ENCODE peak calls at places on chromosomes 13 and 19, in seven cellular contexts. N is stomach, D is ovary, A is body of pancreas, Z is uterus, T is suprapubic skin, R is HCT116. L is an unnamed sample.
A peak's percentile ranks its signal among the peaks of the same experiment; 100 is the strongest.

GRCh38 chr19:19427302-19427701 is 21.8 kb downstream of the GATAD2A start:
- DNase-seq in N (no peak), D (no peak), A (no peak), Z (no peak), T (no peak), R (no peak), L (no peak)

GRCh38 chr13:31538067-31539042 is 201.0 kb upstream of the RXFP2 start:
- DNase-seq in N (peak; percentile 29), D (no peak), A (no peak), Z (no peak), T (no peak), R (peak; percentile 8), L (no peak)

GRCh38 chr19:22935151-22935550 is 67.8 kb downstream of the ZNF728 start:
- DNase-seq in N (no peak), D (no peak), A (no peak), Z (no peak), T (no peak), R (no peak), L (no peak)

GRCh38 chr13:64273780-64274179 is 2858.1 kb upstream of the PCDH20 start:
- DNase-seq in N (no peak), D (no peak), A (no peak), Z (no peak), T (no peak), R (no peak), L (no peak)

GRCh38 chr13:114153485-114154080 is 21.2 kb upstream of the RASA3 start:
- DNase-seq in N (no peak), D (no peak), A (no peak), Z (no peak), T (no peak), R (no peak), L (no peak)

GRCh38 chr19:56821209-56821608 is 19.3 kb downstream of the PEG3 start:
- DNase-seq in N (no peak), D (no peak), A (no peak), Z (no peak), T (no peak), R (no peak), L (no peak)

GRCh38 chr13:66748712-66749111 is 481.4 kb downstream of the PCDH9 start:
- DNase-seq in N (no peak), D (no peak), A (no peak), Z (no peak), T (no peak), R (no peak), L (no peak)

GRCh38 chr13:91722267-91722884 is 324.0 kb downstream of the GPC5 start:
- DNase-seq in N (no peak), D (no peak), A (no peak), Z (no peak), T (no peak), R (no peak), L (no peak)

GRCh38 chr13:44879452-44880058 is 109.7 kb downstream of the NUFIP1 start:
- DNase-seq in N (no peak), D (no peak), A (peak; percentile 52), Z (no peak), T (no peak), R (peak; percentile 40), L (no peak)

GRCh38 chr13:37648604-37649003 is 50.0 kb upstream of the POSTN start:
- DNase-seq in N (no peak), D (no peak), A (no peak), Z (no peak), T (no peak), R (no peak), L (no peak)

GRCh38 chr13:30832845-30833332 is 73.2 kb upstream of the MEDAG start:
- DNase-seq in N (peak; percentile 88), D (peak; percentile 48), A (peak; percentile 86), Z (peak; percentile 31), T (peak; percentile 77), R (peak; percentile 95), L (peak; percentile 97)

GRCh38 chr19:49696115-49696514 is 5.2 kb downstream of the CPT1C start:
- DNase-seq in N (no peak), D (no peak), A (no peak), Z (no peak), T (no peak), R (no peak), L (no peak)

GRCh38 chr13:23427342-23428182 is 5.9 kb downstream of the SACS start:
- DNase-seq in N (peak; percentile 43), D (peak; percentile 32), A (peak; percentile 54), Z (peak; percentile 74), T (no peak), R (no peak), L (no peak)

DNA sequence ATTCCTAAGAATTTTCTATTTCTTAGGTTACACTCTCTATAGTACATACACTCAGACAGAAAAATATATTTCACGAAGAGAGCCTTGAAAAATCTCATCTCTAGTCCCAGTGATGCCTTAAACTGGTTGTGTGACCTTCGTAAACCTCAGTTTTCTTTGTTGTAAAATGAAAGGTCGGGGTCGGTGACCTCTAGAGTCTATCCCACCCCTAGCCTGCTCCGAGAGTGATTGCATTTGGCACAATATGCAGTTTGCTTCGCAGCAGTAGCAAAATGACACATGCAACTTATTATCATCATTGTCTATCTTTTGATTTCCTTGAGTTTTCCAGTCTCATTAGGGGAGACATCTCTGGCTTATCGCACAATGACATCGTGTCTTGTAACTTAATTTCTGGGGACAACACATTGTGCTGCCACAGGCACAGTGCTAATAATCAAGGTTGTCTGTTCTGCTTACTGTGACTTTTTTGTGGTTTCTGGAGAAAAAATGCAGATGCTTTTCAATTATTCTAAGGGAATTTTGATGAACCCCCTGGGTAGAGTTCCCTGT is 115.0 kb downstream of the GGACT start:
- DNase-seq in N (no peak), D (no peak), A (no peak), Z (no peak), T (no peak), R (no peak), L (no peak)
- TF ChIP-seq POLR2A in N (no peak), D (no peak), A (no peak), Z (no peak), T (no peak), R (no peak), L (no peak)

GRCh38 chr19:39405261-39405912 is 1.3 kb upstream of the ZFP36 start:
- DNase-seq in N (no peak), D (peak; percentile 62), A (no peak), Z (no peak), T (no peak), R (no peak), L (no peak)
- H3K4me1 ChIP-seq in N (peaks cover 55% of the 10 kb centered on the region), D (peaks cover 3% of the 10 kb centered on the region), A (peaks cover 51% of the 10 kb centered on the region), Z (peaks cover 12% of the 10 kb centered on the region), T (peaks cover 63% of the 10 kb centered on the region), R (peaks cover 88% of the 10 kb centered on the region), L (peaks cover 49% of the 10 kb centered on the region)

DNA sequence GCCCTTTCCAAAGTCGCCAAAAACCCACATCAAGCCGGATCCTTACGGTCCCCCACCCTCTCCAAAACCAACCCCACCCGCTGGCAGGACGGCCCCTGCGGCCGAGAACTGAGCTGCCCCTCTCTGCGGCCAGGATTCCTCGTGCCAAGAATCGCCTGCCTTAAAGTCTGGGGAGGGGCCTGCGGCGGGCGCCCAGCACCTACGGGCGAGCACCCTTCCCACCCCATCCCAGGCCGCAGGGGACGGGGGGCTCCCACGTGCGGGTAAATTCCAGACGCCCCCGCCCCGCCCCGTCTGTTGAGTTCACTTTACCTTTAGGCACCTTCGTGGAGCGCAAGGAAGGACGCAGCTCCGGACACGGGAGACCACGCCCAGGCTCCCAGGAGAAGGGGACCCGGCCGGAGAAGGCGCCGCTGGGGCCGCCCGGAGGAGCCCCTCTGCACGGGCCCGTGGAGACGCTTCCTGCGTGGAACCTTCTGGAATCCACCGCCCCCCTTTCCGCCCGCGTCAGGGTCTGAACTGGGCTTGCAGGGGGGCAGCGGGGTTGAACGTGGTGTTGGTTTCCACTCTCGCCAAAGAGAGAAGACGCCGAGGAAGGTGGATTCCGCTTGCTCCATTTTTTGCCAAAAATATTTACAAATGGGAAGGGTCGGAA is 22.8 kb downstream of the ONECUT3 start:
- DNase-seq in N (no peak), D (no peak), A (no peak), Z (no peak), T (no peak), R (no peak), L (no peak)
- H3K27me3 ChIP-seq in N (peaks cover 97% of the 10 kb centered on the region), D (peaks cover 5% of the 10 kb centered on the region), A (no peaks in the 10 kb centered on the region), Z (peaks cover 47% of the 10 kb centered on the region), T (peaks cover 91% of the 10 kb centered on the region), R (no peaks in the 10 kb centered on the region), L (peaks cover 36% of the 10 kb centered on the region)

GRCh38 chr19:13850910-13851753 is 25.8 kb upstream of the NANOS3 start:
- DNase-seq in N (peak; percentile 83), D (peak; percentile 95), A (peak; percentile 85), Z (peak; percentile 92), T (peak; percentile 97), R (peak; percentile 89), L (peak; percentile 77)
- TF ChIP-seq POLR2A in N (no peak), D (no peak), A (peak; percentile 77), Z (peak; percentile 33), T (peak; percentile 64), R (no peak), L (no peak)

GRCh38 chr19:3263866-3264265 is 39.4 kb downstream of the CELF5 start:
- DNase-seq in N (no peak), D (no peak), A (no peak), Z (no peak), T (no peak), R (no peak), L (no peak)
- H3K4me1 ChIP-seq in N (no peaks in the 10 kb centered on the region), D (peaks cover 5% of the 10 kb centered on the region), A (no peaks in the 10 kb centered on the region), Z (no peaks in the 10 kb centered on the region), T (peaks cover 3% of the 10 kb centered on the region), R (no peaks in the 10 kb centered on the region), L (no peaks in the 10 kb centered on the region)

GRCh38 chr19:28018499-28018898 is 1194.5 kb downstream of the UQCRFS1 start:
- DNase-seq in N (no peak), D (no peak), A (no peak), Z (no peak), T (no peak), R (no peak), L (no peak)
- H3K27me3 ChIP-seq in N (peaks cover 4% of the 10 kb centered on the region), D (no peaks in the 10 kb centered on the region), A (no peaks in the 10 kb centered on the region), Z (no peaks in the 10 kb centered on the region), T (peaks cover 3% of the 10 kb centered on the region), R (no peaks in the 10 kb centered on the region), L (no peaks in the 10 kb centered on the region)